ENCODE peak calls at places on chromosomes 5 and 9, in four cellular contexts. V, Z, C and D are unnamed samples.

GRCh38 chr5:180172447-180173197 is 36.4 kb downstream of the RASGEF1C start:
- DNase-seq in V (peak), Z (no peak), C (no peak), D (no peak)

GRCh38 chr5:115241881-115242642 is 20.6 kb downstream of the PGGT1B start:
- DNase-seq in V (no peak), Z (no peak), C (no peak), D (no peak)

GRCh38 chr5:126544087-126544740 is 50.8 kb downstream of the ALDH7A1 start:
- DNase-seq in V (no peak), Z (no peak), C (peak), D (no peak)

GRCh38 chr9:134886413-134886913 is 5.9 kb downstream of the FCN2 start:
- DNase-seq in V (no peak), Z (no peak), C (no peak), D (no peak)

GRCh38 chr5:43305948-43306563 is 7.2 kb downstream of the HMGCS1 start:
- DNase-seq in V (no peak), Z (no peak), C (peak), D (no peak)

GRCh38 chr9:20683351-20684034 is 566 bp upstream of the FOCAD start:
- DNase-seq in V (no peak), Z (peak), C (peak), D (peak)

GRCh38 chr5:100505984-100506670 is 29.0 kb upstream of the FAM174A start:
- DNase-seq in V (no peak), Z (no peak), C (peak), D (no peak)

GRCh38 chr9:68522126-68522525 is 18.6 kb downstream of the TMEM252 start:
- DNase-seq in V (no peak), Z (no peak), C (no peak), D (no peak)

GRCh38 chr5:53418844-53419243 is 61.6 kb upstream of the FST start:
- DNase-seq in V (no peak), Z (no peak), C (peak), D (no peak)

GRCh38 chr5:55927861-55928655 is 66.7 kb downstream of the IL6ST start:
- DNase-seq in V (no peak), Z (no peak), C (no peak), D (no peak)

GRCh38 chr5:6096101-6096500 is 282.2 kb downstream of the MED10 start:
- DNase-seq in V (no peak), Z (no peak), C (no peak), D (no peak)

GRCh38 chr5:113205807-113206206 is 229.0 kb downstream of the TSSK1B start:
- DNase-seq in V (no peak), Z (no peak), C (peak), D (no peak)

GRCh38 chr5:146667633-146668032 is 151.6 kb upstream of the GPR151 start:
- DNase-seq in V (no peak), Z (no peak), C (peak), D (no peak)

GRCh38 chr9:70156729-70157128 is 102.0 kb upstream of the SMC5 start:
- DNase-seq in V (no peak), Z (no peak), C (peak), D (no peak)

GRCh38 chr5:172904643-172905345 is 54.4 kb upstream of the RPL26L1 start:
- DNase-seq in V (no peak), Z (peak), C (peak), D (no peak)

GRCh38 chr9:17531642-17532254 is 47.1 kb upstream of the SH3GL2 start:
- DNase-seq in V (no peak), Z (no peak), C (peak), D (no peak)

GRCh38 chr9:125370786-125371185 is 109.2 kb downstream of the GAPVD1 start:
- DNase-seq in V (no peak), Z (no peak), C (no peak), D (no peak)

GRCh38 chr9:100586093-100586492 is 8.2 kb downstream of the CAVIN4 start:
- DNase-seq in V (no peak), Z (no peak), C (no peak), D (no peak)

GRCh38 chr5:138760448-138761110 is 7.4 kb downstream of the CTNNA1 start:
- DNase-seq in V (no peak), Z (no peak), C (peak), D (no peak)

GRCh38 chr9:123353984-123354591 is 1.9 kb upstream of the CRB2 start:
- DNase-seq in V (peak), Z (no peak), C (peak), D (no peak)

GRCh38 chr9:28774433-28775029 is 1201.2 kb upstream of the C9orf72 start:
- DNase-seq in V (no peak), Z (no peak), C (peak), D (no peak)

GRCh38 chr9:16417101-16417500 is 453.4 kb downstream of the BNC2 start:
- DNase-seq in V (no peak), Z (no peak), C (peak), D (no peak)

GRCh38 chr9:112868956-112869594 is 21.6 kb downstream of the SLC46A2 start:
- DNase-seq in V (peak), Z (no peak), C (no peak), D (no peak)

GRCh38 chr5:77560677-77561263 is 68.7 kb upstream of the WDR41 start:
- DNase-seq in V (no peak), Z (no peak), C (peak), D (no peak)

GRCh38 chr9:33159760-33160127 is 7.4 kb downstream of the B4GALT1 start:
- DNase-seq in V (peak), Z (no peak), C (peak), D (peak)

GRCh38 chr9:124761196-124761595 is 9.9 kb downstream of the NR6A1 start:
- DNase-seq in V (no peak), Z (no peak), C (no peak), D (no peak)

GRCh38 chr5:68279960-68280359 is 64.4 kb downstream of the PIK3R1 start:
- DNase-seq in V (no peak), Z (no peak), C (no peak), D (no peak)

GRCh38 chr5:158116965-158117364 is 258.0 kb upstream of the CLINT1 start:
- DNase-seq in V (no peak), Z (no peak), C (no peak), D (no peak)

GRCh38 chr9:100117316-100117715 is 18.3 kb downstream of the INVS start:
- DNase-seq in V (no peak), Z (no peak), C (no peak), D (no peak)

DNA sequence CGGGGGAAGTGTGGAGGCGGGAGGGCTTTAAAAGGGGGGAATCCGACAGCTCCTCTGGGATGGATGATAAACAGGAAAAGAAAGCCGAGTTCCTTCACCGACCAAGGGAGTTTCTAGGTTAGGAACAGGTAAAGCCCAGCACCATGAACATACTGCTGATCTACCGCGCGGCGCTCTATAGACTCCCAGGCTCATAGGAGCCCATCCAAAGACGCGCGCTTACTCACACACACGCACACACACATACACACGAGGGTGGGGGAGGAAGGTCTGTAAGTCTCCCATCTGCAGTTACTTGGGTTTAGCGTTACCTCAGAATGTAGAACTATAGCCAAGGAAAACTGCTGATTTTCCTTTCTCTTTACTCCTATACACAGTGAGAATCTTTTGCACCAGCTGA is 2.6 kb upstream of the GABRB2 start:
- DNase-seq in V (no peak), Z (no peak), C (no peak), D (no peak)
- H3K4me3 ChIP-seq in V (no peak), Z (peak), C (no peak), D (peak)

GRCh38 chr5:73625905-73626811 is at the start of gene ARHGEF28:
- DNase-seq in V (peak), Z (peak), C (peak), D (no peak)
- TF ChIP-seq POLR2A in V (no peak), Z (peak), C (peak), D (no peak)

GRCh38 chr5:141944086-141944485 is 13.9 kb downstream of the PCDH12 start:
- DNase-seq in V (no peak), Z (no peak), C (no peak), D (no peak)

GRCh38 chr5:141942185-141942857 is 15.7 kb downstream of the PCDH12 start:
- DNase-seq in V (no peak), Z (no peak), C (no peak), D (no peak)

GRCh38 chr5:141941779-141942178 is 16.2 kb downstream of the PCDH12 start:
- DNase-seq in V (no peak), Z (no peak), C (no peak), D (no peak)

GRCh38 chr5:141941307-141941706 is 16.7 kb downstream of the PCDH12 start:
- DNase-seq in V (no peak), Z (no peak), C (peak), D (no peak)

GRCh38 chr5:141940695-141941271 is 17.1 kb downstream of the DELE1 start:
- DNase-seq in V (no peak), Z (no peak), C (no peak), D (no peak)
- TF ChIP-seq CTCF in V (no peak), Z (no peak), C (peak), D (no peak)

GRCh38 chr9:104841601-104842106 is 77.7 kb downstream of the NIPSNAP3B start:
- DNase-seq in V (no peak), Z (no peak), C (no peak), D (no peak)
- H3K4me3 ChIP-seq in V (no peak), Z (no peak), C (no peak), D (no peak)

GRCh38 chr5:96176022-96176421 is 214.4 kb upstream of the ELL2 start:
- DNase-seq in V (no peak), Z (no peak), C (no peak), D (no peak)

GRCh38 chr5:96175090-96175489 is 213.4 kb upstream of the ELL2 start:
- DNase-seq in V (no peak), Z (no peak), C (peak), D (no peak)

GRCh38 chr5:96172436-96172835 is 210.8 kb upstream of the ELL2 start:
- DNase-seq in V (no peak), Z (no peak), C (no peak), D (no peak)

GRCh38 chr5:96180684-96181083 is 219.0 kb upstream of the ELL2 start:
- DNase-seq in V (no peak), Z (no peak), C (peak), D (no peak)

DNA sequence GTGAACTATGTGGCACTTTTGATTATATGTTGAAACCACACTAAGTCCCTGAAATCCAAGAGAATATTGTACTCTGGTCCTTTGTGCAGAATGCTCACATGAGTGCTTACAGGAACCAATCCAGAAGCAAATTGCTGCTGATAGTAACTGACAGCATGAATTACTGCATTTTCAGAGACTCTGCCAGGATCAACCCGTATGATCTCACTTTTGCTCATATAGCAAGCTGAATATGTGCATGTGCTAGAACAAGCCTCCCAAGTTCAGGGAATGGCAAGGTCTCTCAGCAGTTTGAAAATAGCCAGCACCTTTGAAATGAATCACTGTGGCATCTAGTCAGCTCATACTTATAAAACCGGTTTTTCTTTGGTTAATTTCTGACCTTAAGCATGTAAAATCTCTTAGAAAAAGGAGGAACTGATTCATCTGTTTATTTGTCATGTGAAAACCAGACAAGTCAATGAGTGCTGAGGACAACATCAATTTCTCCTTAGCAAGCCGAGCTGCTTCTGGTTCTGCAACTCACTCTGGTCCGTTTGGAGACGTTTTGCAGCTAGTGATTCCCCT is 215.7 kb upstream of the ELL2 start:
- DNase-seq in V (no peak), Z (no peak), C (no peak), D (no peak)
- TF ChIP-seq POLR2A in V (no peak), Z (no peak), C (no peak), D (no peak)

GRCh38 chr5:124868661-124869060 is 122.2 kb upstream of the ZNF608 start:
- DNase-seq in V (no peak), Z (no peak), C (peak), D (no peak)

GRCh38 chr5:124865603-124866354 is 119.3 kb upstream of the ZNF608 start:
- DNase-seq in V (no peak), Z (no peak), C (peak), D (no peak)

GRCh38 chr5:124866355-124867063 is 120.1 kb upstream of the ZNF608 start:
- DNase-seq in V (no peak), Z (no peak), C (no peak), D (no peak)

GRCh38 chr5:124869481-124870033 is 123.1 kb upstream of the ZNF608 start:
- DNase-seq in V (no peak), Z (no peak), C (peak), D (no peak)

GRCh38 chr5:124867064-124867707 is 120.7 kb upstream of the ZNF608 start:
- DNase-seq in V (no peak), Z (no peak), C (no peak), D (no peak)
- TF ChIP-seq CTCF in V (no peak), Z (no peak), C (no peak), D (no peak)

GRCh38 chr5:181188700-181189362 is 16.2 kb downstream of the TRIM7 start:
- DNase-seq in V (peak), Z (peak), C (peak), D (peak)

GRCh38 chr5:181187500-181188213 is 17.3 kb downstream of the TRIM7 start:
- DNase-seq in V (peak), Z (peak), C (peak), D (no peak)

GRCh38 chr5:181185560-181185959 is 19.4 kb downstream of the TRIM7 start:
- DNase-seq in V (peak), Z (no peak), C (no peak), D (no peak)

GRCh38 chr5:181186022-181186421 is 19.0 kb downstream of the TRIM7 start:
- DNase-seq in V (peak), Z (no peak), C (no peak), D (no peak)

DNA sequence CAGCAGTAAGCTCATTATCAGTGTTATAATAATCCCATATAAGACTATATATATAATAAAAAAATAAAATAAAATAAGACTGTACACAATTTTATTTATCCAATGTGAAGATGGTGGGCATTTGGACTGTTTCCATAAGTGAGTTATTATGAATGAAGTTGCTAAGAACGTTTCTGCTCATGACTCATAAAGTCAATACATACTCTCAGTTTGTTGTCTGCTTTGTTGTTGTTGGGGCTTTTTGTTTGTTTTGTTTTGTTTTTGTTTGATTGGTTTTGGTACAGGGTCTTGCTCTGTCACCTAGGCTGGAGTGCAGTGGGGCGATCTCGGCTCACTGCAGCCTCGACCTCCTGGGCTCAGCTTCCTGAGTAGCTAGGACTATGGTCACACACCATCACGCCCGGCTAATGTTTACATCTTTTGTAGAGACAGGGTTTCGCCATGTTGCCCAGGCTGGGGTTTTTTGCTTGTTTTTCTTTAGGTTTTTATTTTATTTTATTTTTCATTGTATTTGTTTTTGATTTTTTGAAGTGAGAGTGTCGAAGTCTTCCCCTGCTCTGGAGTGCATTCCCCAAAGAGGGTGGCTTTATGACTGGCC is 18.0 kb downstream of the TRIM7 start:
- DNase-seq in V (peak), Z (no peak), C (peak), D (no peak)
- H3K4me3 ChIP-seq in V (no peak), Z (no peak), C (no peak), D (peak)

GRCh38 chr5:59600153-59600552 is 293.4 kb downstream of the PDE4D start:
- DNase-seq in V (no peak), Z (no peak), C (no peak), D (no peak)

GRCh38 chr5:59597690-59598546 is 295.6 kb downstream of the PDE4D start:
- DNase-seq in V (no peak), Z (no peak), C (peak), D (no peak)

GRCh38 chr5:59599729-59600128 is 293.8 kb downstream of the PDE4D start:
- DNase-seq in V (no peak), Z (no peak), C (no peak), D (no peak)

GRCh38 chr5:59596586-59597348 is 296.8 kb downstream of the PDE4D start:
- DNase-seq in V (no peak), Z (no peak), C (peak), D (no peak)

GRCh38 chr5:59598547-59598874 is 295.0 kb downstream of the PDE4D start:
- DNase-seq in V (no peak), Z (no peak), C (peak), D (no peak)
- TF ChIP-seq POLR2A in V (no peak), Z (no peak), C (no peak), D (no peak)

GRCh38 chr9:131698715-131699053 is 41.2 kb downstream of the RAPGEF1 start:
- DNase-seq in V (no peak), Z (no peak), C (no peak), D (no peak)

GRCh38 chr9:131697908-131698714 is 41.8 kb downstream of the RAPGEF1 start:
- DNase-seq in V (no peak), Z (no peak), C (no peak), D (no peak)

GRCh38 chr9:131695366-131696162 is 44.3 kb downstream of the RAPGEF1 start:
- DNase-seq in V (no peak), Z (no peak), C (no peak), D (no peak)

GRCh38 chr9:131696163-131696439 is 43.8 kb downstream of the RAPGEF1 start:
- DNase-seq in V (no peak), Z (no peak), C (no peak), D (no peak)

DNA sequence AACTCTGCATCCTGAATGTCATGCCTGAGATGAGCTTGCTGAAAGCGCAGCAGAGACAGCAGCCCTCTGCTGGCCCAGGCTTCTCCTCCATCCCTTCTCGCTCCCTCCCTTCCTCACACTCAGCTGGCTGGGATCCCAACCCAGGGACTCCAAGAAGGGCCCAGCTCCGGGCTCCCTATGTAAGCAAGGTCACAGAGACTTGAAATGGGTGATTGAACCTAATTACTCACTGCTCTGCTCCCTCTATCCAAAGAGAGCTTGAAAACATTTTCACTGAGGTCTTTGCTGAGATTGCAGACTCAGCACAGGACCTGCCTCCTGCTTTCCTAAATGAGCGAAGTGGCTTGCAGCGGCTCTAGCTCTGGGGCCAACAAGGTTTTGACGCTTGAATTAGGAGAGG is 42.8 kb downstream of the RAPGEF1 start:
- DNase-seq in V (no peak), Z (no peak), C (no peak), D (no peak)
- TF ChIP-seq CTCF in V (no peak), Z (no peak), C (peak), D (no peak)